ENCODE peak calls at places on chromosomes 2 and 18, in seven cellular contexts. U, L, O, C, K, X and F are unnamed samples.

GRCh38 chr18:12750076-12750707 is 47.4 kb downstream of the PSMG2 start:
- DNase-seq in U (no peak), L (no peak), O (no peak), C (no peak), K (no peak), X (peak; percentile 23), F (no peak)

GRCh38 chr2:197034969-197035368 is 108.5 kb upstream of the PGAP1 start:
- DNase-seq in U (no peak), L (no peak), O (no peak), C (no peak), K (no peak), X (no peak), F (no peak)

GRCh38 chr18:61991836-61992235 is 99.0 kb upstream of the RNF152 start:
- DNase-seq in U (no peak), L (no peak), O (no peak), C (no peak), K (no peak), X (no peak), F (no peak)

GRCh38 chr18:79518028-79518682 is 122.4 kb downstream of the NFATC1 start:
- DNase-seq in U (no peak), L (no peak), O (no peak), C (no peak), K (no peak), X (no peak), F (no peak)

GRCh38 chr2:143110759-143111428 is 18.3 kb upstream of the ARHGAP15 start:
- DNase-seq in U (peak; percentile 38), L (peak; percentile 34), O (peak; percentile 51), C (peak; percentile 68), K (peak; percentile 43), X (peak; percentile 62), F (peak; percentile 83)

GRCh38 chr2:61011649-61012048 is 5.9 kb upstream of the PEX13 start:
- DNase-seq in U (no peak), L (no peak), O (no peak), C (no peak), K (no peak), X (no peak), F (no peak)

GRCh38 chr2:41241325-41242000 is 789.6 kb upstream of the SLC8A1 start:
- DNase-seq in U (no peak), L (no peak), O (no peak), C (no peak), K (no peak), X (no peak), F (no peak)

GRCh38 chr18:37497836-37498518 is 67.6 kb downstream of the CELF4 start:
- DNase-seq in U (no peak), L (no peak), O (no peak), C (no peak), K (no peak), X (no peak), F (no peak)

GRCh38 chr2:233426619-233427342 is 72.5 kb downstream of the DGKD start:
- DNase-seq in U (no peak), L (no peak), O (peak; percentile 79), C (peak; percentile 72), K (peak; percentile 58), X (no peak), F (peak; percentile 5)

GRCh38 chr2:172588931-172589330 is 33.0 kb downstream of the PDK1 start:
- DNase-seq in U (no peak), L (no peak), O (no peak), C (no peak), K (no peak), X (no peak), F (no peak)

GRCh38 chr2:229851870-229852269 is 69.9 kb downstream of the TRIP12 start:
- DNase-seq in U (no peak), L (no peak), O (no peak), C (no peak), K (no peak), X (no peak), F (no peak)

GRCh38 chr2:229856416-229856815 is 65.4 kb downstream of the TRIP12 start:
- DNase-seq in U (no peak), L (no peak), O (no peak), C (no peak), K (no peak), X (no peak), F (no peak)

GRCh38 chr2:229849073-229849472 is 72.7 kb downstream of the TRIP12 start:
- DNase-seq in U (no peak), L (no peak), O (no peak), C (no peak), K (no peak), X (no peak), F (no peak)

GRCh38 chr2:229855116-229855515 is 66.7 kb downstream of the TRIP12 start:
- DNase-seq in U (no peak), L (no peak), O (no peak), C (no peak), K (no peak), X (no peak), F (peak; percentile 4)

GRCh38 chr2:229852565-229852964 is 69.2 kb downstream of the TRIP12 start:
- DNase-seq in U (no peak), L (no peak), O (no peak), C (no peak), K (no peak), X (peak; percentile 42), F (no peak)
- TF ChIP-seq JUND in U (no peak), L (no peak), O (no peak), C (no peak), K (no peak), X (no peak), F (no peak)

DNA sequence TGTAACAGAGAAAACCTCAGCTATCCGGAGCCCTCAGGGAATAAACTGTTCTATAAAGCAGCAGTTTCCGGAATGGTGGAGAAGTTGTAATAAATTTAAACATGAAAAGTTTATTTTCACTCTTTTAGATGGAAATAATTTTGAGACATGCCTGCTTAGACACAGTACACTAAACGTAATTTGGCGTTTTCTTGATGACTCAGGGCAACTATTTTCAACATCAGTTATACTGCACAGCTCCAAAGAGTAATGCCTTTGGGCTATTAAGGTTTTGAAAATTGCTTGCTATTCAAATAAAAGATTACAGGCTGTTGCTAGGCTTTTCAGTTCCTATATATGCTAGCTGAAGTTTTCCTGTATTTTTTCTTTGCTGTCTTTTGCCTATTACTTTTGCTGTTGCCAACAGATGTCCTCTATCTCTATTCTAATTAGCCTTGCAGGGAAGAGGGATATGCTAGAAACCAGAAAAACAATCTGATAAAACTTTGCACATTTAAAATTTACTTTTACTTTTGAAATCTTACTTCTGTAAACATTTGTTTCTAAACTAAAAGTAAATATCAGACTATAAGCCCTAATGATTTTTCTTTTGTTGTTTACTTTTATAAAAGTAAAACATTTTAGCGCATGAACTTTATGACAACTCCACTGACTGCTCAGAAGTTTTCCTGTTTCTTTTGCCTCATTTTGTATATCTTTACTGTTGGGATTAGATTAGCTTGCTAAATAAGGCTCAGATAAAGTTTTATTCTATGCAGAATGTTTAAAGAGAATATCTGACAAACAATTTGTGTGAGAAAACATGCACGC is 113.4 kb upstream of the WDSUB1 start:
- DNase-seq in U (no peak), L (no peak), O (no peak), C (no peak), K (no peak), X (no peak), F (peak; percentile 1)
- TF ChIP-seq JUND in U (no peak), L (no peak), O (no peak), C (no peak), K (no peak), X (no peak), F (no peak)

GRCh38 chr2:206756816-206757215 is 8.3 kb downstream of the MDH1B start:
- DNase-seq in U (no peak), L (no peak), O (no peak), C (no peak), K (no peak), X (no peak), F (no peak)
- TF ChIP-seq JUND in U (no peak), L (no peak), O (no peak), C (no peak), K (no peak), X (no peak), F (no peak)

GRCh38 chr2:10475811-10476660 is 27.9 kb upstream of the ODC1 start:
- DNase-seq in U (no peak), L (no peak), O (no peak), C (no peak), K (no peak), X (no peak), F (no peak)
- TF ChIP-seq JUND in U (no peak), L (no peak), O (no peak), C (no peak), K (no peak), X (no peak), F (no peak)

GRCh38 chr2:7649461-7650228 is 732.4 kb downstream of the RNF144A start:
- DNase-seq in U (no peak), L (no peak), O (no peak), C (no peak), K (no peak), X (no peak), F (no peak)
- TF ChIP-seq JUND in U (no peak), L (no peak), O (no peak), C (no peak), K (no peak), X (no peak), F (no peak)

GRCh38 chr18:46050268-46050667 is 21.8 kb downstream of the PSTPIP2 start:
- DNase-seq in U (no peak), L (no peak), O (no peak), C (no peak), K (no peak), X (no peak), F (no peak)
- TF ChIP-seq JUND in U (no peak), L (no peak), O (no peak), C (no peak), K (no peak), X (no peak), F (no peak)